ENCODE peak calls at places on chromosomes 12 and 14, in four cellular contexts. J, Y, F and C are unnamed samples.

GRCh38 chr14:68794856-68795601 is 2.2 kb upstream of the ZFP36L1 start:
- DNase-seq in J (peak), Y (peak), F (peak), C (no peak)

GRCh38 chr12:120761581-120761980 is 36.0 kb downstream of the ACADS start:
- DNase-seq in J (no peak), Y (no peak), F (no peak), C (no peak)

GRCh38 chr14:77031680-77032482 is 3.4 kb upstream of the IRF2BPL start:
- DNase-seq in J (no peak), Y (no peak), F (no peak), C (no peak)

GRCh38 chr14:50607181-50607580 is 47.2 kb downstream of the ATL1 start:
- DNase-seq in J (no peak), Y (no peak), F (no peak), C (no peak)

GRCh38 chr14:81818271-81818670 is 284.6 kb upstream of the SEL1L start:
- DNase-seq in J (no peak), Y (no peak), F (no peak), C (no peak)

GRCh38 chr12:13882176-13882575 is 99.2 kb downstream of the GRIN2B start:
- DNase-seq in J (no peak), Y (no peak), F (no peak), C (no peak)

GRCh38 chr14:105492966-105493871 is 2.2 kb downstream of the TEDC1 start:
- DNase-seq in J (no peak), Y (no peak), F (no peak), C (no peak)

GRCh38 chr14:75513911-75514672 is 8.2 kb upstream of the BATF start:
- DNase-seq in J (no peak), Y (no peak), F (no peak), C (no peak)

GRCh38 chr12:107400686-107401447 is 284.7 kb upstream of the PWP1 start:
- DNase-seq in J (peak), Y (no peak), F (no peak), C (no peak)

GRCh38 chr12:45299132-45299692 is 83.3 kb downstream of the ANO6 start:
- DNase-seq in J (no peak), Y (no peak), F (no peak), C (no peak)

GRCh38 chr14:70045296-70045695 is 143.5 kb downstream of the SLC8A3 start:
- DNase-seq in J (no peak), Y (no peak), F (no peak), C (no peak)

GRCh38 chr12:94674835-94675234 is 24.5 kb upstream of the TMCC3 start:
- DNase-seq in J (peak), Y (no peak), F (no peak), C (no peak)

GRCh38 chr12:122227341-122227740 is 1.5 kb upstream of the DIABLO start:
- DNase-seq in J (no peak), Y (no peak), F (no peak), C (no peak)

GRCh38 chr12:54051081-54051912 is 2.3 kb upstream of the HOXC4 start:
- DNase-seq in J (no peak), Y (no peak), F (no peak), C (no peak)

GRCh38 chr12:50053583-50053982 is 3.8 kb upstream of the ASIC1 start:
- DNase-seq in J (no peak), Y (no peak), F (no peak), C (no peak)

GRCh38 chr12:115375188-115375991 is 691.4 kb upstream of the TBX3 start:
- DNase-seq in J (no peak), Y (no peak), F (no peak), C (no peak)

GRCh38 chr14:69900603-69901002 is 21.4 kb downstream of the SMOC1 start:
- DNase-seq in J (no peak), Y (no peak), F (no peak), C (no peak)

GRCh38 chr12:108594960-108595710 is 2.7 kb downstream of the TMEM119 start:
- DNase-seq in J (no peak), Y (no peak), F (no peak), C (no peak)

GRCh38 chr12:105205322-105206048 is 30.5 kb downstream of the APPL2 start:
- DNase-seq in J (no peak), Y (no peak), F (no peak), C (no peak)

GRCh38 chr12:50841654-50842531 is 833 bp upstream of the TMPRSS12 start:
- DNase-seq in J (no peak), Y (no peak), F (no peak), C (no peak)

GRCh38 chr14:69879175-69880047 is at the start of gene SMOC1:
- DNase-seq in J (no peak), Y (no peak), F (peak), C (no peak)

GRCh38 chr14:38042356-38042755 is 165.3 kb upstream of the SSTR1 start:
- DNase-seq in J (no peak), Y (no peak), F (no peak), C (no peak)

GRCh38 chr12:5456906-5457305 is 25.0 kb downstream of the NTF3 start:
- DNase-seq in J (no peak), Y (no peak), F (no peak), C (no peak)